ENCODE peak calls at places on chromosomes 7 and 10, in eight cellular contexts. One of them, this sample, is unnamed.

GRCh38 chr10:70320751-70321150 is 36.9 kb upstream of the NPFFR1 start:
- DNase-seq in CD8-positive, alpha-beta T cell: no peak
- DNase-seq in stimulated activated CD8-positive, alpha-beta memory T cell treated with anti-CD3 and anti-CD28 coated beads, Interleukin-7, amount 100 ng/mL, for 48 hours: no peak
- DNase-seq in stimulated activated CD4-positive, alpha-beta T cell treated with anti-CD3 and anti-CD28 coated beads, Interleukin-1b, Interleukin-23, amount 100 ng/mL, for 24 hours: no peak
- DNase-seq in neural progenitor cell: no peak
- DNase-seq in left lobe of liver: no peak
- DNase-seq in fibroblast of the conjunctiva: no peak
- DNase-seq in activated CD4-positive, CD25-positive, alpha-beta regulatory T cell: no peak
- DNase-seq in this sample: no peak

GRCh38 chr10:53808677-53809076 is 992.4 kb downstream of the PCDH15 start:
- DNase-seq in CD8-positive, alpha-beta T cell: no peak
- DNase-seq in stimulated activated CD8-positive, alpha-beta memory T cell treated with anti-CD3 and anti-CD28 coated beads, Interleukin-7, amount 100 ng/mL, for 48 hours: no peak
- DNase-seq in stimulated activated CD4-positive, alpha-beta T cell treated with anti-CD3 and anti-CD28 coated beads, Interleukin-1b, Interleukin-23, amount 100 ng/mL, for 24 hours: no peak
- DNase-seq in neural progenitor cell: no peak
- DNase-seq in left lobe of liver: no peak
- DNase-seq in fibroblast of the conjunctiva: no peak
- DNase-seq in activated CD4-positive, CD25-positive, alpha-beta regulatory T cell: no peak
- DNase-seq in this sample: peak

GRCh38 chr7:47373871-47374451 is 207.9 kb downstream of the TNS3 start:
- DNase-seq in CD8-positive, alpha-beta T cell: no peak
- DNase-seq in stimulated activated CD8-positive, alpha-beta memory T cell treated with anti-CD3 and anti-CD28 coated beads, Interleukin-7, amount 100 ng/mL, for 48 hours: no peak
- DNase-seq in stimulated activated CD4-positive, alpha-beta T cell treated with anti-CD3 and anti-CD28 coated beads, Interleukin-1b, Interleukin-23, amount 100 ng/mL, for 24 hours: no peak
- DNase-seq in neural progenitor cell: no peak
- DNase-seq in left lobe of liver: no peak
- DNase-seq in fibroblast of the conjunctiva: no peak
- DNase-seq in activated CD4-positive, CD25-positive, alpha-beta regulatory T cell: no peak
- DNase-seq in this sample: no peak

GRCh38 chr7:37663693-37664092 is 19.9 kb upstream of the GPR141 start:
- DNase-seq in CD8-positive, alpha-beta T cell: no peak
- DNase-seq in stimulated activated CD8-positive, alpha-beta memory T cell treated with anti-CD3 and anti-CD28 coated beads, Interleukin-7, amount 100 ng/mL, for 48 hours: no peak
- DNase-seq in stimulated activated CD4-positive, alpha-beta T cell treated with anti-CD3 and anti-CD28 coated beads, Interleukin-1b, Interleukin-23, amount 100 ng/mL, for 24 hours: no peak
- DNase-seq in neural progenitor cell: no peak
- DNase-seq in left lobe of liver: no peak
- DNase-seq in fibroblast of the conjunctiva: no peak
- DNase-seq in activated CD4-positive, CD25-positive, alpha-beta regulatory T cell: no peak
- DNase-seq in this sample: no peak

GRCh38 chr10:50575477-50576244 is 48.1 kb downstream of the SGMS1 start:
- DNase-seq in CD8-positive, alpha-beta T cell: no peak
- DNase-seq in stimulated activated CD8-positive, alpha-beta memory T cell treated with anti-CD3 and anti-CD28 coated beads, Interleukin-7, amount 100 ng/mL, for 48 hours: no peak
- DNase-seq in stimulated activated CD4-positive, alpha-beta T cell treated with anti-CD3 and anti-CD28 coated beads, Interleukin-1b, Interleukin-23, amount 100 ng/mL, for 24 hours: no peak
- DNase-seq in neural progenitor cell: no peak
- DNase-seq in left lobe of liver: no peak
- DNase-seq in fibroblast of the conjunctiva: no peak
- DNase-seq in activated CD4-positive, CD25-positive, alpha-beta regulatory T cell: no peak
- DNase-seq in this sample: no peak

GRCh38 chr7:66198461-66198860 is 6.7 kb upstream of the TPST1 start:
- DNase-seq in CD8-positive, alpha-beta T cell: no peak
- DNase-seq in stimulated activated CD8-positive, alpha-beta memory T cell treated with anti-CD3 and anti-CD28 coated beads, Interleukin-7, amount 100 ng/mL, for 48 hours: no peak
- DNase-seq in stimulated activated CD4-positive, alpha-beta T cell treated with anti-CD3 and anti-CD28 coated beads, Interleukin-1b, Interleukin-23, amount 100 ng/mL, for 24 hours: no peak
- DNase-seq in neural progenitor cell: no peak
- DNase-seq in left lobe of liver: no peak
- DNase-seq in fibroblast of the conjunctiva: no peak
- DNase-seq in activated CD4-positive, CD25-positive, alpha-beta regulatory T cell: no peak
- DNase-seq in this sample: no peak

GRCh38 chr7:92841192-92841591 is 4.8 kb upstream of the CDK6 start:
- DNase-seq in CD8-positive, alpha-beta T cell: no peak
- DNase-seq in stimulated activated CD8-positive, alpha-beta memory T cell treated with anti-CD3 and anti-CD28 coated beads, Interleukin-7, amount 100 ng/mL, for 48 hours: no peak
- DNase-seq in stimulated activated CD4-positive, alpha-beta T cell treated with anti-CD3 and anti-CD28 coated beads, Interleukin-1b, Interleukin-23, amount 100 ng/mL, for 24 hours: no peak
- DNase-seq in neural progenitor cell: no peak
- DNase-seq in left lobe of liver: no peak
- DNase-seq in fibroblast of the conjunctiva: no peak
- DNase-seq in activated CD4-positive, CD25-positive, alpha-beta regulatory T cell: no peak
- DNase-seq in this sample: no peak

GRCh38 chr7:153886121-153886505 is 166.1 kb upstream of the DPP6 start:
- DNase-seq in CD8-positive, alpha-beta T cell: no peak
- DNase-seq in stimulated activated CD8-positive, alpha-beta memory T cell treated with anti-CD3 and anti-CD28 coated beads, Interleukin-7, amount 100 ng/mL, for 48 hours: no peak
- DNase-seq in stimulated activated CD4-positive, alpha-beta T cell treated with anti-CD3 and anti-CD28 coated beads, Interleukin-1b, Interleukin-23, amount 100 ng/mL, for 24 hours: no peak
- DNase-seq in neural progenitor cell: peak
- DNase-seq in left lobe of liver: no peak
- DNase-seq in fibroblast of the conjunctiva: no peak
- DNase-seq in activated CD4-positive, CD25-positive, alpha-beta regulatory T cell: no peak
- DNase-seq in this sample: no peak

GRCh38 chr7:12646139-12646538 is 41.3 kb upstream of the ARL4A start:
- DNase-seq in CD8-positive, alpha-beta T cell: no peak
- DNase-seq in stimulated activated CD8-positive, alpha-beta memory T cell treated with anti-CD3 and anti-CD28 coated beads, Interleukin-7, amount 100 ng/mL, for 48 hours: no peak
- DNase-seq in stimulated activated CD4-positive, alpha-beta T cell treated with anti-CD3 and anti-CD28 coated beads, Interleukin-1b, Interleukin-23, amount 100 ng/mL, for 24 hours: no peak
- DNase-seq in neural progenitor cell: peak
- DNase-seq in left lobe of liver: no peak
- DNase-seq in fibroblast of the conjunctiva: no peak
- DNase-seq in activated CD4-positive, CD25-positive, alpha-beta regulatory T cell: no peak
- DNase-seq in this sample: peak

GRCh38 chr10:74194545-74194944 is 43.5 kb downstream of the ADK start:
- DNase-seq in CD8-positive, alpha-beta T cell: no peak
- DNase-seq in stimulated activated CD8-positive, alpha-beta memory T cell treated with anti-CD3 and anti-CD28 coated beads, Interleukin-7, amount 100 ng/mL, for 48 hours: no peak
- DNase-seq in stimulated activated CD4-positive, alpha-beta T cell treated with anti-CD3 and anti-CD28 coated beads, Interleukin-1b, Interleukin-23, amount 100 ng/mL, for 24 hours: no peak
- DNase-seq in neural progenitor cell: no peak
- DNase-seq in left lobe of liver: no peak
- DNase-seq in fibroblast of the conjunctiva: no peak
- DNase-seq in activated CD4-positive, CD25-positive, alpha-beta regulatory T cell: no peak
- DNase-seq in this sample: no peak

GRCh38 chr10:30431435-30431911 is 2.5 kb upstream of the MAP3K8 start:
- DNase-seq in CD8-positive, alpha-beta T cell: no peak
- DNase-seq in stimulated activated CD8-positive, alpha-beta memory T cell treated with anti-CD3 and anti-CD28 coated beads, Interleukin-7, amount 100 ng/mL, for 48 hours: no peak
- DNase-seq in stimulated activated CD4-positive, alpha-beta T cell treated with anti-CD3 and anti-CD28 coated beads, Interleukin-1b, Interleukin-23, amount 100 ng/mL, for 24 hours: no peak
- DNase-seq in neural progenitor cell: no peak
- DNase-seq in left lobe of liver: no peak
- DNase-seq in fibroblast of the conjunctiva: no peak
- DNase-seq in activated CD4-positive, CD25-positive, alpha-beta regulatory T cell: no peak
- DNase-seq in this sample: no peak

GRCh38 chr10:105075031-105075430 is 433.9 kb downstream of the SORCS3 start:
- DNase-seq in CD8-positive, alpha-beta T cell: no peak
- DNase-seq in stimulated activated CD8-positive, alpha-beta memory T cell treated with anti-CD3 and anti-CD28 coated beads, Interleukin-7, amount 100 ng/mL, for 48 hours: no peak
- DNase-seq in stimulated activated CD4-positive, alpha-beta T cell treated with anti-CD3 and anti-CD28 coated beads, Interleukin-1b, Interleukin-23, amount 100 ng/mL, for 24 hours: no peak
- DNase-seq in neural progenitor cell: no peak
- DNase-seq in left lobe of liver: no peak
- DNase-seq in fibroblast of the conjunctiva: no peak
- DNase-seq in activated CD4-positive, CD25-positive, alpha-beta regulatory T cell: no peak
- DNase-seq in this sample: no peak

GRCh38 chr10:72665925-72666324 is 26.0 kb upstream of the MCU start:
- DNase-seq in CD8-positive, alpha-beta T cell: no peak
- DNase-seq in stimulated activated CD8-positive, alpha-beta memory T cell treated with anti-CD3 and anti-CD28 coated beads, Interleukin-7, amount 100 ng/mL, for 48 hours: no peak
- DNase-seq in stimulated activated CD4-positive, alpha-beta T cell treated with anti-CD3 and anti-CD28 coated beads, Interleukin-1b, Interleukin-23, amount 100 ng/mL, for 24 hours: no peak
- DNase-seq in neural progenitor cell: no peak
- DNase-seq in left lobe of liver: no peak
- DNase-seq in fibroblast of the conjunctiva: no peak
- DNase-seq in activated CD4-positive, CD25-positive, alpha-beta regulatory T cell: no peak
- DNase-seq in this sample: no peak

GRCh38 chr7:47573758-47574472 is 8.0 kb downstream of the TNS3 start:
- DNase-seq in CD8-positive, alpha-beta T cell: no peak
- DNase-seq in stimulated activated CD8-positive, alpha-beta memory T cell treated with anti-CD3 and anti-CD28 coated beads, Interleukin-7, amount 100 ng/mL, for 48 hours: no peak
- DNase-seq in stimulated activated CD4-positive, alpha-beta T cell treated with anti-CD3 and anti-CD28 coated beads, Interleukin-1b, Interleukin-23, amount 100 ng/mL, for 24 hours: no peak
- DNase-seq in neural progenitor cell: no peak
- DNase-seq in left lobe of liver: peak
- DNase-seq in fibroblast of the conjunctiva: peak
- DNase-seq in activated CD4-positive, CD25-positive, alpha-beta regulatory T cell: no peak
- DNase-seq in this sample: no peak

GRCh38 chr7:115124409-115124939 is 202.6 kb downstream of the MDFIC start:
- DNase-seq in CD8-positive, alpha-beta T cell: no peak
- DNase-seq in stimulated activated CD8-positive, alpha-beta memory T cell treated with anti-CD3 and anti-CD28 coated beads, Interleukin-7, amount 100 ng/mL, for 48 hours: no peak
- DNase-seq in stimulated activated CD4-positive, alpha-beta T cell treated with anti-CD3 and anti-CD28 coated beads, Interleukin-1b, Interleukin-23, amount 100 ng/mL, for 24 hours: no peak
- DNase-seq in neural progenitor cell: no peak
- DNase-seq in left lobe of liver: no peak
- DNase-seq in fibroblast of the conjunctiva: no peak
- DNase-seq in activated CD4-positive, CD25-positive, alpha-beta regulatory T cell: no peak
- DNase-seq in this sample: peak

GRCh38 chr7:7911339-7911738 is 57.3 kb upstream of the GLCCI1 start:
- DNase-seq in CD8-positive, alpha-beta T cell: no peak
- DNase-seq in stimulated activated CD8-positive, alpha-beta memory T cell treated with anti-CD3 and anti-CD28 coated beads, Interleukin-7, amount 100 ng/mL, for 48 hours: no peak
- DNase-seq in stimulated activated CD4-positive, alpha-beta T cell treated with anti-CD3 and anti-CD28 coated beads, Interleukin-1b, Interleukin-23, amount 100 ng/mL, for 24 hours: no peak
- DNase-seq in neural progenitor cell: peak
- DNase-seq in left lobe of liver: no peak
- DNase-seq in fibroblast of the conjunctiva: peak
- DNase-seq in activated CD4-positive, CD25-positive, alpha-beta regulatory T cell: no peak
- DNase-seq in this sample: peak

GRCh38 chr7:135877799-135878198 is 99.4 kb downstream of the MTPN start:
- DNase-seq in CD8-positive, alpha-beta T cell: no peak
- DNase-seq in stimulated activated CD8-positive, alpha-beta memory T cell treated with anti-CD3 and anti-CD28 coated beads, Interleukin-7, amount 100 ng/mL, for 48 hours: no peak
- DNase-seq in stimulated activated CD4-positive, alpha-beta T cell treated with anti-CD3 and anti-CD28 coated beads, Interleukin-1b, Interleukin-23, amount 100 ng/mL, for 24 hours: no peak
- DNase-seq in neural progenitor cell: no peak
- DNase-seq in left lobe of liver: no peak
- DNase-seq in fibroblast of the conjunctiva: no peak
- DNase-seq in activated CD4-positive, CD25-positive, alpha-beta regulatory T cell: no peak
- DNase-seq in this sample: no peak

GRCh38 chr7:4715385-4715770 is 33.3 kb downstream of the FOXK1 start:
- DNase-seq in CD8-positive, alpha-beta T cell: no peak
- DNase-seq in stimulated activated CD8-positive, alpha-beta memory T cell treated with anti-CD3 and anti-CD28 coated beads, Interleukin-7, amount 100 ng/mL, for 48 hours: no peak
- DNase-seq in stimulated activated CD4-positive, alpha-beta T cell treated with anti-CD3 and anti-CD28 coated beads, Interleukin-1b, Interleukin-23, amount 100 ng/mL, for 24 hours: no peak
- DNase-seq in neural progenitor cell: no peak
- DNase-seq in left lobe of liver: peak
- DNase-seq in fibroblast of the conjunctiva: peak
- DNase-seq in activated CD4-positive, CD25-positive, alpha-beta regulatory T cell: no peak
- DNase-seq in this sample: no peak

GRCh38 chr7:1672851-1673486 is 2.9 kb downstream of the ELFN1 start:
- DNase-seq in CD8-positive, alpha-beta T cell: peak
- DNase-seq in stimulated activated CD8-positive, alpha-beta memory T cell treated with anti-CD3 and anti-CD28 coated beads, Interleukin-7, amount 100 ng/mL, for 48 hours: no peak
- DNase-seq in stimulated activated CD4-positive, alpha-beta T cell treated with anti-CD3 and anti-CD28 coated beads, Interleukin-1b, Interleukin-23, amount 100 ng/mL, for 24 hours: no peak
- DNase-seq in neural progenitor cell: no peak
- DNase-seq in left lobe of liver: no peak
- DNase-seq in fibroblast of the conjunctiva: no peak
- DNase-seq in activated CD4-positive, CD25-positive, alpha-beta regulatory T cell: no peak
- DNase-seq in this sample: no peak

GRCh38 chr7:150927954-150928340 is 50.2 kb downstream of the KCNH2 start:
- DNase-seq in CD8-positive, alpha-beta T cell: no peak
- DNase-seq in stimulated activated CD8-positive, alpha-beta memory T cell treated with anti-CD3 and anti-CD28 coated beads, Interleukin-7, amount 100 ng/mL, for 48 hours: no peak
- DNase-seq in stimulated activated CD4-positive, alpha-beta T cell treated with anti-CD3 and anti-CD28 coated beads, Interleukin-1b, Interleukin-23, amount 100 ng/mL, for 24 hours: no peak
- DNase-seq in neural progenitor cell: no peak
- DNase-seq in left lobe of liver: no peak
- DNase-seq in fibroblast of the conjunctiva: no peak
- DNase-seq in activated CD4-positive, CD25-positive, alpha-beta regulatory T cell: no peak
- DNase-seq in this sample: peak

GRCh38 chr10:73017955-73018480 is 63.4 kb upstream of the PLA2G12B start:
- DNase-seq in CD8-positive, alpha-beta T cell: no peak
- DNase-seq in stimulated activated CD8-positive, alpha-beta memory T cell treated with anti-CD3 and anti-CD28 coated beads, Interleukin-7, amount 100 ng/mL, for 48 hours: no peak
- DNase-seq in stimulated activated CD4-positive, alpha-beta T cell treated with anti-CD3 and anti-CD28 coated beads, Interleukin-1b, Interleukin-23, amount 100 ng/mL, for 24 hours: no peak
- DNase-seq in neural progenitor cell: no peak
- DNase-seq in left lobe of liver: no peak
- DNase-seq in fibroblast of the conjunctiva: no peak
- DNase-seq in activated CD4-positive, CD25-positive, alpha-beta regulatory T cell: no peak
- DNase-seq in this sample: peak

This sample was measured in mesendoderm.